ENCODE peak calls at places on chromosomes 7 and 10, in eight cellular contexts. R is A549, D is Peyer's patch, I is PC-3, C is suprapubic skin, K is pancreas, P is adrenal gland, X is breast epithelium. V is an unnamed sample.
A peak's percentile ranks its signal among the peaks of the same experiment; 100 is the strongest.

GRCh38 chr10:90674927-90675326 is 182.9 kb downstream of the HTR7 start:
- DNase-seq in R (no peak), D (no peak), I (peak; percentile 81), C (no peak), K (no peak), P (no peak), X (no peak), V (no peak)

GRCh38 chr10:7033031-7033430 is 377.8 kb downstream of the SFMBT2 start:
- DNase-seq in R (no peak), D (no peak), I (no peak), C (no peak), K (no peak), P (no peak), X (no peak), V (no peak)

GRCh38 chr10:43360086-43360485 is 11.3 kb upstream of the FXYD4 start:
- DNase-seq in R (no peak), D (no peak), I (peak; percentile 50), C (no peak), K (no peak), P (no peak), X (no peak), V (no peak)

GRCh38 chr7:79245623-79246249 is 207.7 kb downstream of the MAGI2 start:
- DNase-seq in R (no peak), D (no peak), I (peak; percentile 6), C (no peak), K (no peak), P (no peak), X (no peak), V (no peak)

GRCh38 chr10:70619271-70620019 is 16.9 kb upstream of the PRF1 start:
- DNase-seq in R (peak; percentile 50), D (no peak), I (peak; percentile 80), C (no peak), K (no peak), P (no peak), X (no peak), V (no peak)

GRCh38 chr10:43888551-43888950 is 239.9 kb upstream of the ZNF32 start:
- DNase-seq in R (no peak), D (no peak), I (peak; percentile 79), C (no peak), K (no peak), P (no peak), X (no peak), V (no peak)

GRCh38 chr7:109964780-109965179 is 1126.1 kb upstream of the LRRN3 start:
- DNase-seq in R (peak; percentile 43), D (no peak), I (peak; percentile 85), C (no peak), K (no peak), P (no peak), X (no peak), V (no peak)

GRCh38 chr10:123582084-123582989 is 83.8 kb upstream of the GPR26 start:
- DNase-seq in R (peak; percentile 64), D (peak; percentile 87), I (peak; percentile 72), C (peak; percentile 86), K (peak; percentile 87), P (peak; percentile 83), X (peak; percentile 63), V (peak; percentile 78)

GRCh38 chr7:129168219-129168991 is 20.0 kb upstream of the SMO start:
- DNase-seq in R (no peak), D (no peak), I (no peak), C (no peak), K (no peak), P (no peak), X (no peak), V (no peak)

GRCh38 chr10:22805304-22805703 is 90.9 kb upstream of the PIP4K2A start:
- DNase-seq in R (no peak), D (no peak), I (peak; percentile 72), C (no peak), K (no peak), P (no peak), X (no peak), V (no peak)

GRCh38 chr10:69838853-69839252 is 37.1 kb downstream of the COL13A1 start:
- DNase-seq in R (no peak), D (no peak), I (peak; percentile 78), C (no peak), K (no peak), P (no peak), X (no peak), V (no peak)

GRCh38 chr7:133419036-133419435 is 166.2 kb downstream of the EXOC4 start:
- DNase-seq in R (no peak), D (no peak), I (no peak), C (no peak), K (no peak), P (no peak), X (no peak), V (no peak)

GRCh38 chr7:47786557-47787248 is 161.6 kb downstream of the PKD1L1 start:
- DNase-seq in R (peak; percentile 100), D (peak; percentile 62), I (peak; percentile 98), C (no peak), K (no peak), P (peak; percentile 90), X (peak; percentile 95), V (peak; percentile 58)

GRCh38 chr7:142807855-142808460 is 37.2 kb downstream of the PRSS2 start:
- DNase-seq in R (no peak), D (no peak), I (peak; percentile 94), C (no peak), K (no peak), P (no peak), X (no peak), V (no peak)

GRCh38 chr7:110386914-110387313 is 704.0 kb upstream of the LRRN3 start:
- DNase-seq in R (peak; percentile 66), D (no peak), I (peak; percentile 85), C (no peak), K (no peak), P (no peak), X (no peak), V (no peak)

GRCh38 chr7:27434729-27435400 is 192.3 kb downstream of the EVX1 start:
- DNase-seq in R (no peak), D (no peak), I (peak; percentile 6), C (no peak), K (no peak), P (no peak), X (no peak), V (no peak)

GRCh38 chr10:100083623-100084022 is 2.0 kb upstream of the CPN1 start:
- DNase-seq in R (no peak), D (no peak), I (no peak), C (no peak), K (no peak), P (no peak), X (no peak), V (no peak)

GRCh38 chr7:17680943-17681351 is 259.3 kb downstream of the SNX13 start:
- DNase-seq in R (peak; percentile 20), D (no peak), I (peak; percentile 79), C (no peak), K (no peak), P (no peak), X (no peak), V (no peak)

GRCh38 chr7:116628971-116629586 is 42.9 kb upstream of the MET start:
- DNase-seq in R (peak; percentile 79), D (peak; percentile 72), I (peak; percentile 44), C (no peak), K (no peak), P (peak; percentile 40), X (peak; percentile 47), V (no peak)

GRCh38 chr10:127833804-127834203 is 58.9 kb downstream of the CLRN3 start:
- DNase-seq in R (no peak), D (no peak), I (no peak), C (no peak), K (no peak), P (no peak), X (no peak), V (no peak)

GRCh38 chr7:155145477-155146255 is 75.5 kb downstream of the HTR5A start:
- DNase-seq in R (no peak), D (no peak), I (no peak), C (no peak), K (no peak), P (no peak), X (no peak), V (no peak)

DNA sequence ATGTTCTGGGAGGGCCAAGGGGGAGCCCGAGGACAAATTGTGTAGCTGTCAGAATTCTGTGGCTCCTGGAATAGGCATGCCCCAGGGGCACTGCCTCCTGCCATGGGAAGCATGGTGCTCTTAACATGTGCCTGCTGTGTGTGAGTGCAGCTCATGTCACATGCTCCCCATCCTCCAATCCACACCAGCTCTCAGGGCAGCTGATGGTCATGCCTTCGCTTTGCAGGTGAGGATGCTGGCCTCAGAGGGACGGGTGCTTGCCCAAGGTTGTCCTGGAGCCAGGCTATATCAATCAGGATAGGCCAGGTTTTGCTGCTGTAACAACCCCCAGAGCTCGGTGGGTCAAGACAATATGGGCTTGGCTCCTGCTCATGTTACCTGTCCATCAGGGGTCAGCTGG is 303.4 kb downstream of the RPS24 start:
- DNase-seq in R (no peak), D (peak; percentile 13), I (no peak), C (no peak), K (no peak), P (no peak), X (no peak), V (no peak)
- H3K27ac ChIP-seq in R (no peak overlapping the region), D (no peak overlapping the region), I (no peak overlapping the region), C (no peak overlapping the region), K (no peak overlapping the region), P (no peak overlapping the region), X (no peak overlapping the region), V (no peak overlapping the region)

GRCh38 chr10:114157912-114158311 is 16.1 kb downstream of the CCDC186 start:
- DNase-seq in R (peak; percentile 22), D (no peak), I (no peak), C (no peak), K (no peak), P (no peak), X (no peak), V (no peak)
- TF ChIP-seq CTCF in R (no peak), D (no peak), I (peak; percentile 20), C (no peak), K (no peak), P (no peak), X (no peak), V (no peak)

DNA sequence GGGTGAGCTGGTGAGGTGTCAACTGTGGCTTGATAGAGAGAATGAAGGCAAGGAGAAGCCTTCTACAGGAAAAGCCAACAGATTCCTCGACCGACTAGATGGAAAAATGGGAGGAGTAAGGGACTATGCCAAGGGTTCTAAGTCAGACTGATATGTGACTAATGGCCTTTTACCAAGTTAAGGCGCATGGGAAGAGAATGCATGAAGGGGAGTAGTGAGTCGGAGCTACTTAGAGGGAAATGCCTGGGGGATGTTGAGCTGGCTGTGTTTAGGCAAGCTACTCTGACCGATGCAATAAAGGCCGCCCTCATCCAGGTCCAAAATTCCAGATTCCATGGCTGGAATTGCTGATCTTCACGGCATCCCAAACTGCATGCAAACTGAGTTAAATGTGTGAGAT is 48.2 kb downstream of the APBB1IP start:
- DNase-seq in R (peak; percentile 88), D (no peak), I (peak; percentile 76), C (no peak), K (no peak), P (no peak), X (no peak), V (no peak)
- H3K4me3 ChIP-seq in R (peak overlapping the region; percentile 4), D (no peak overlapping the region), I (peak overlapping the region; percentile 43), C (no peak overlapping the region), K (no peak overlapping the region), P (no peak overlapping the region), X (no peak overlapping the region), V (no peak overlapping the region)

DNA sequence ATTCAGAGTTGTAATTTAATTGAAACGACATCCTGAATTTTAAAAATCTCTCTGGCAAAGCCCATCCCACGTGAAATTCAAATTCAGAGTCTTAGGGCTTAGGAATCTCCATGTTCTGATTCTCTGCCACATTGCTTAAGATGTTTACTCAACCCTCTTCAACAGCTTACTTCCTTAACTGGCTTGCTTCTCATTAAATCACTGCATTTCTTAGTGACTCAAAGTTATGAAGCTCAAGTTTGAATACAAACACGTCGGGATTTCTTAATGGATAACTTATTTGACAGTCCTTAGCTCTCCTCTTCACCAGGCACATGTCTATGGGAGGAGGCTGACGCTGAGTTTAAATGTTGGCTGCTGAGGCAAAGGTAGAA is 300.1 kb upstream of the PITRM1 start:
- DNase-seq in R (peak; percentile 78), D (peak; percentile 41), I (peak; percentile 17), C (no peak), K (no peak), P (no peak), X (no peak), V (no peak)
- H3K27ac ChIP-seq in R (peak overlapping the region; percentile 77), D (peak overlapping the region; percentile 76), I (peak overlapping the region; percentile 63), C (peak overlapping the region; percentile 89), K (peak overlapping the region; percentile 79), P (peak overlapping the region; percentile 67), X (peak overlapping the region; percentile 94), V (no peak overlapping the region)